ENCODE peak calls at places on chromosomes 13 and 19, in five cellular contexts. R is spleen, G is SK-N-SH, U is esophagus muscularis mucosa, E is vagina. H is an unnamed sample.

GRCh38 chr19:23440791-23441190 is 45.5 kb upstream of the ZNF91 start:
- DNase-seq in R (no peak), G (peak; percentile 39), U (peak; percentile 34), E (no peak), H (no peak)

GRCh38 chr19:6023085-6023682 is 45.2 kb upstream of the RANBP3 start:
- DNase-seq in R (peak; percentile 40), G (peak; percentile 33), U (no peak), E (no peak), H (no peak)

GRCh38 chr19:18733196-18733647 is 49.7 kb downstream of the CRTC1 start:
- DNase-seq in R (no peak), G (peak; percentile 84), U (no peak), E (no peak), H (no peak)

GRCh38 chr13:32911506-32911905 is 104.7 kb upstream of the KL start:
- DNase-seq in R (no peak), G (peak; percentile 43), U (no peak), E (no peak), H (peak; percentile 43)

GRCh38 chr13:64482373-64482772 is 2747.8 kb downstream of the PCDH9 start:
- DNase-seq in R (no peak), G (no peak), U (no peak), E (no peak), H (no peak)

GRCh38 chr19:7904074-7905020 is 670 bp downstream of the MAP2K7 start:
- DNase-seq in R (peak; percentile 94), G (peak; percentile 85), U (no peak), E (no peak), H (no peak)

GRCh38 chr13:29497137-29497654 is 98.3 kb downstream of the SLC7A1 start:
- DNase-seq in R (peak; percentile 73), G (no peak), U (no peak), E (no peak), H (no peak)

GRCh38 chr13:77891041-77891440 is 27.6 kb downstream of the EDNRB start:
- DNase-seq in R (no peak), G (no peak), U (no peak), E (no peak), H (no peak)

GRCh38 chr19:49592486-49593232 is 1.7 kb downstream of the PRR12 start:
- DNase-seq in R (peak; percentile 79), G (no peak), U (no peak), E (no peak), H (no peak)

GRCh38 chr19:12779162-12779993 is 4.0 kb upstream of the HOOK2 start:
- DNase-seq in R (peak; percentile 83), G (peak; percentile 76), U (no peak), E (no peak), H (no peak)
- H3K27ac ChIP-seq in R (peak overlapping the region; percentile 96), G (peak overlapping the region; percentile 90), U (peak overlapping the region; percentile 94), E (peak overlapping the region; percentile 94), H (peak overlapping the region; percentile 93)

DNA sequence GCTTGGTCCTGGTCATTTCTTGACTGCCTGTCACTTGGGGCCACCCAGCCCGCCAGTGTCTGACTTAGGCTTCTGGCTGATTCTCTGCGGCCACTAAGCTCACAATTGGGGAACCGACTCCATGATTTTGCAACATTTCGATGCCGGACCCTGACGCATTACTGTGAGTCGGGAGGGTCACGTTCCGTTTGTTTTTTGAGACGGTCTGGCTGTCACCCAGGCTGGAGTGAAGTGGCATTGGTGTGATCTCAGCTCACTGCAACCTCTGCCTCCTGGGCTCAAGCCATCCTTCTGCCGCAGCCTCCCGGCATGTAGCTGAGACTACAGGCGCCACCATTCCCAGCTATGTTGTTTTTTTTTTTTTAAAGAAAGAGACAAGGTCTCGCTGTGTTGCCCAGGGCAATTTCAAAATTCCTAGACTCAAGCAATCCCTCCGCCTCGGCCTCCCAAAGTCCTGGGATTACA is 3.2 kb upstream of the ADAT3 start:
- DNase-seq in R (no peak), G (no peak), U (no peak), E (peak; percentile 81), H (no peak)
- TF ChIP-seq POLR2AphosphoS5 in R (peak; percentile 7), G (no peak), U (no peak), E (no peak), H (no peak)

GRCh38 chr19:56566904-56567273 is 379 bp upstream of the ZNF470 start:
- DNase-seq in R (peak; percentile 84), G (peak; percentile 68), U (no peak), E (no peak), H (peak; percentile 22)

GRCh38 chr19:56567274-56568120 is at the start of gene ZNF470:
- DNase-seq in R (peak; percentile 96), G (peak; percentile 95), U (peak; percentile 99), E (no peak), H (peak; percentile 95)

DNA sequence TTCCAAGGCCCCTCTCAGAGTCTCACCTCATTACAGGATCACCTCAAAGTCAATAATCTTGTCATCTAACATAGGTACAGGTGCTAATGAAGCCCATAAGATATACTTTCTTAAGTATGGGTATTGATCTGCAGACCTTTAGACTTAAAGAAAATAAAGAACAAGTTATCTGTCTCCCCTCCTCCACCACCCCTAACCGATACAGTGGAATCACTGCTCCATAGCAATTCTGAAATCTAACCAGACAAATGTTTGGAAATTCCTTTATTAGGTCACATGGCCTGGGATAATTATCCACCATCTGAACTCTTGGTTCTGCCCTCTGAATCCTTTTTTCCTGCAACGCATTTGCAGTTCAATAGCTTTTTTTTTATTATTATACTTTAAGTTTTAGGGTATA is 4.5 kb upstream of the ZNF470 start:
- DNase-seq in R (no peak), G (no peak), U (no peak), E (no peak), H (no peak)
- H3K9me3 ChIP-seq in R (peaks cover 82% of the 10 kb centered on the region), G (peaks cover 24% of the 10 kb centered on the region), U (peaks cover 88% of the 10 kb centered on the region), E (peaks cover 54% of the 10 kb centered on the region), H (peaks cover 14% of the 10 kb centered on the region)

DNA sequence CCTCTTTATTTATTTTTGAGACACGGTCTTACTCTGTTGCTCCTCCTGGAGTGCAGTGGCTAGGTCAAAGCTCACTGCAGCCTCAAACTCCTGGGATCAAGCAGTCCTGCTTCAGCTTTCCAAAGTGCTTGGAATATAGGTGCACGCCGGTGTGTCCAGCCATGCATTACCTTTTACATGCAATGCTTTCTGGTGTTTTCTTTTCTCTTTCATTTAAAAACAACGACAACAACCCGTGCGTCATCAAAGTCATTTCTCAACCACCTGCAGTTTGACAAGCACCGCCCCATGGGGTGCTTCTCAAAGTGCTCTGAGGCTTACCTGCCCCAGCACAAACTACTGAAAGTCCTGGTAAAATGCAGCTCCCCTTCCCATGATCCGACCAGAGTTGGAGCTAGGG is 7.0 kb downstream of the QTRT1 start:
- DNase-seq in R (no peak), G (no peak), U (no peak), E (no peak), H (no peak)
- H3K27ac ChIP-seq in R (no peak overlapping the region), G (no peak overlapping the region), U (no peak overlapping the region), E (no peak overlapping the region), H (no peak overlapping the region)

DNA sequence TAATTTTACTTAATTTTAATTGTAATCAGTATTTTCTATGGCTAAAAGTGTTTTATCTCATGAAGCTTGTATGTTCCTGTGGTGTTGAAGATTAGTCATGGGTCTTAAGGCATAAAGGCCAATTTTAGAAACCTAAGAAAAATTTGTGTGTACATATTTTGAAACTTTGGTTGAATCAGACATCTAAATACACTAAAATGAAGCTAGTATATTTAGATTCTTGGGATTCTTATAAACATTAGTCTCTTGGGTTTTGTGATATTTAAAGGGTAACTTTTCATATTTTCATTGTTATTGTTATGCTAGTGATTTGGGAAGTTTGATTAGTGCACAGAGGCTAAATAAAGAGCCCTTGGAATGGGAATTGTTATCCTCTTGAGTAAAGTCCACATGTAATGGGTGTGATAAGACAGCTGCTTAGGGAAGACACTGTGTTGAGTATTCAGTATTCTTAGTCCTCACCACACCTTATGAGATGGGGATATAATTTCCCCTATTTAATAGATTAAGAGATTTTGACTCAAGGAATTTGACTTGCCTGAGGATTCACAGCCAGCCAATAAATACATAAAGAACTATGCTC is 24.6 kb downstream of the UBA2 start:
- DNase-seq in R (no peak), G (no peak), U (no peak), E (no peak), H (no peak)
- TF ChIP-seq POLR2AphosphoS5 in R (no peak), G (no peak), U (no peak), E (no peak), H (no peak)

GRCh38 chr13:23986619-23987018 is 89.3 kb upstream of the C1QTNF9B start:
- DNase-seq in R (no peak), G (no peak), U (no peak), E (no peak), H (no peak)

GRCh38 chr13:23985060-23985459 is 87.8 kb upstream of the C1QTNF9B start:
- DNase-seq in R (no peak), G (no peak), U (peak; percentile 70), E (no peak), H (no peak)

GRCh38 chr13:23985846-23986245 is 88.5 kb upstream of the C1QTNF9B start:
- DNase-seq in R (no peak), G (no peak), U (peak; percentile 78), E (no peak), H (no peak)

GRCh38 chr13:23984541-23984940 is 87.2 kb upstream of the C1QTNF9B start:
- DNase-seq in R (no peak), G (no peak), U (peak; percentile 79), E (no peak), H (peak; percentile 89)

GRCh38 chr13:23983671-23984070 is 86.4 kb upstream of the C1QTNF9B start:
- DNase-seq in R (no peak), G (no peak), U (peak; percentile 5), E (no peak), H (no peak)
- H3K9me3 ChIP-seq in R (no peaks in the 10 kb centered on the region), G (no peaks in the 10 kb centered on the region), U (no peaks in the 10 kb centered on the region), E (no peaks in the 10 kb centered on the region), H (no peaks in the 10 kb centered on the region)

GRCh38 chr19:57830071-57830602 is at the start of gene ZNF587B:
- DNase-seq in R (peak; percentile 84), G (peak; percentile 50), U (no peak), E (no peak), H (peak; percentile 35)
- H3K27ac ChIP-seq in R (peak within 1 kb of the TSS; percentile 83), G (no peak within 1 kb of the TSS), U (peak within 1 kb of the TSS; percentile 71), E (peak within 1 kb of the TSS; percentile 33), H (peak within 1 kb of the TSS; percentile 68)

GRCh38 chr19:46736544-46737274 is 9.1 kb upstream of the FKRP start:
- DNase-seq in R (peak; percentile 78), G (no peak), U (no peak), E (no peak), H (no peak)
- TF ChIP-seq POLR2AphosphoS5 in R (peak; percentile 16), G (no peak), U (no peak), E (no peak), H (no peak)